ENCODE peak calls at places on chromosome 13, in eight cellular contexts. Y, B, N, Z, P, U, I and G are unnamed samples.

GRCh38 chr13:45205124-45205523 is 4.3 kb upstream of the KCTD4 start:
- DNase-seq in I (no peak), Y (no peak), P (no peak), Z (no peak), N (no peak), B (no peak), U (no peak), G (no peak)

GRCh38 chr13:106034201-106034600 is 501.3 kb downstream of the EFNB2 start:
- DNase-seq in B (no peak), U (no peak), I (no peak), N (no peak), Y (no peak), Z (no peak), P (no peak), G (no peak)

GRCh38 chr13:30915691-30916541 is 9.8 kb downstream of the MEDAG start:
- DNase-seq in Z (no peak), U (no peak), N (no peak), P (no peak), Y (no peak), I (peak; percentile 38), B (no peak), G (no peak)

GRCh38 chr13:110340812-110341444 is 33.8 kb downstream of the COL4A2 start:
- DNase-seq in I (no peak), Z (peak; percentile 88), P (peak; percentile 68), Y (no peak), U (no peak), N (peak; percentile 93), B (peak; percentile 59), G (no peak)

GRCh38 chr13:109924376-109924775 is 138.0 kb upstream of the IRS2 start:
- DNase-seq in Z (no peak), B (no peak), I (no peak), P (no peak), U (no peak), Y (no peak), N (no peak), G (no peak)

GRCh38 chr13:28329395-28330158 is 165.4 kb downstream of the FLT1 start:
- DNase-seq in U (no peak), P (peak; percentile 26), B (peak; percentile 48), Z (no peak), N (peak; percentile 97), Y (no peak), I (no peak), G (no peak)

GRCh38 chr13:40549500-40550094 is 116.8 kb downstream of the FOXO1 start:
- DNase-seq in Y (no peak), B (no peak), I (no peak), N (no peak), P (no peak), U (no peak), Z (no peak), G (no peak)

GRCh38 chr13:21999666-22000065 is 328.8 kb downstream of the FGF9 start:
- DNase-seq in B (no peak), N (no peak), Z (no peak), U (no peak), P (no peak), Y (no peak), I (no peak), G (no peak)

GRCh38 chr13:111518161-111518791 is 197.8 kb downstream of the TEX29 start:
- DNase-seq in I (no peak), N (no peak), Z (no peak), B (no peak), P (no peak), U (no peak), Y (no peak), G (no peak)

GRCh38 chr13:96967248-96967745 is 27.0 kb downstream of the OXGR1 start:
- DNase-seq in P (no peak), Z (no peak), I (no peak), B (no peak), Y (no peak), U (no peak), N (no peak), G (no peak)
- TF ChIP-seq CTCF in P (no peak), Z (no peak), I (no peak), B (no peak), Y (peak; percentile 54), U (no peak), N (peak; percentile 19), G (no peak)

DNA sequence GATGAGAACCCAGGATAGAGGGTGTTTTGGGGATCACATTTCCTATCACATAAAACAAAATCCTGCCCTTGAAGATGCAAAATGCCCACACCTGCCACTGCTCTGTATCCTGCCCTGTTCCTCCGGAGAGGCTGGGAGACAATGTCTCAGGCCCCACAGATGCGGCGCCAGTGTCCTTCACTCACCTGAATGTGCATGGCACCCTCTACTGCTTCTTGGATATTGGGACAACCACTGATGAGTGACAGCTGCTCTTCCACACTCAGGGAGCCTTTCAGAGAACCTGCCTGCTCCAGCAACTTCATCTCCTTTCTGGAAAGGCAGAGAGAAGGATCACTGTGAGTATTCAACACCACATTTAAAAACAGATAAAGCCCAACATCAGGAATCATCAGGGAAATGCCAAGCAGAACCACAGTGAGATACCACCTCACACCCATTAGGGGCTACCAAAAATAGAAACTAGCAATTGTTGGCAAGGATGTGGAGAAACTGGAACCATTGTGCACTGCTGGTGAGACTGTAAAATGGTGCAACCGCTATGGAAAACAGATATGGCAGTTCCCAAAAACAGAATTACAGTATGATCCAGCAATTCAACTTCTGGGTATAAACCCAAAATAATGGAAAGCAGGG is 36.4 kb downstream of the CRYL1 start:
- DNase-seq in B (no peak), I (no peak), U (no peak), Y (peak; percentile 39), P (peak; percentile 43), N (peak; percentile 62), Z (no peak), G (no peak)
- TF ChIP-seq CTCF in B (peak; percentile 39), I (no peak), U (no peak), Y (peak; percentile 84), P (peak; percentile 21), N (peak; percentile 81), Z (peak; percentile 29), G (no peak)

DNA sequence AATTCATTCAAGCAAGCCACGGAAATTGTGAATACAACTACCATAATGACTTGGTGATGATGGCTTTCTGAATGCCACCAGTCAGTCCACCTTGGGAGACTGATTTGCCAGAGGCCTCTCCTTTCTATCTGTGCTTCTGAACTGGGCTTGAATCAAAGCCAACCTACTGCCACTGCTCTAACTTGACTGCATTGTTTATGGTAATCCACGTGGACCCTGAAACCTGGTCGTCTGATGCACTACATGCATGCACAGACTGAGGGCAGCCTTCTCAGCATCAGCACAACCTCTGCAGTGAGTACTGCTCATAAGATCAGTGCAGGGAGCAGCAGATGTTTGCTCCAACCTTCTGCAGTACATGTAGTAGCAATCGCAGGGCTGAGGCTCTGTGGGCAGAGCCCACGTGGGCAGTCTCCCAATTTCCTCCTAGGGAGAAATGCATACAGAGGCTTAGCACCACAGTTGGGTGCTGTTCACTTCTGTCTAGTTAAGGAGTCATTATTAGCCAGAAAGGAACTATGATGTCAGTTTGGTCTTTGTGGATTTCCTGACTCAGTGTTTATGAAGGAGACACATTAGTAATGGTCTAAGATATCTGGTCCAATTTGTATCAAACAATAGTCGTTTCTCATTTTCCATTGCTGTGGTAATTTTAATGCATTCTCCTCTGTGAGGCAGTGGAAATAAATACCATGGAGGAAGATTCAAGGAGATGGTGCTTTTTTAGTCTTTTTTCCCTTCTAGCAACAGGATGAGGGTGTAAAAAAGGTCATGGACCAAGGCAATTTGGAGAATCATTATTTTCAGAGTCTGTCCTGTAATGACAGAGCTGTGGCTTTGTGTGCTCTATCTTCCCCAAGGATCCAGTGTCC is 82.5 kb downstream of the AKAP11 start:
- DNase-seq in U (no peak), B (no peak), Y (no peak), I (no peak), P (no peak), Z (no peak), N (peak; percentile 48), G (no peak)
- TF ChIP-seq CTCF in U (no peak), B (no peak), Y (no peak), I (no peak), P (no peak), Z (no peak), N (no peak), G (no peak)

GRCh38 chr13:29454931-29455481 is 140.5 kb downstream of the SLC7A1 start:
- DNase-seq in P (no peak), B (no peak), Y (no peak), U (no peak), I (no peak), Z (no peak), N (peak; percentile 7), G (no peak)
- TF ChIP-seq CTCF in P (no peak), B (no peak), Y (peak; percentile 46), U (peak; percentile 35), I (no peak), Z (no peak), N (peak; percentile 36), G (peak; percentile 36)

GRCh38 chr13:62123409-62123808 is 707.8 kb upstream of the PCDH20 start:
- DNase-seq in P (no peak), U (no peak), Y (no peak), I (no peak), Z (no peak), B (no peak), N (no peak), G (no peak)

GRCh38 chr13:62125451-62125850 is 709.8 kb upstream of the PCDH20 start:
- DNase-seq in N (no peak), U (no peak), B (no peak), Y (no peak), P (no peak), Z (no peak), I (no peak), G (no peak)

GRCh38 chr13:62122434-62122833 is 706.8 kb upstream of the PCDH20 start:
- DNase-seq in U (no peak), P (no peak), Y (no peak), B (no peak), N (no peak), Z (no peak), I (no peak), G (no peak)

DNA sequence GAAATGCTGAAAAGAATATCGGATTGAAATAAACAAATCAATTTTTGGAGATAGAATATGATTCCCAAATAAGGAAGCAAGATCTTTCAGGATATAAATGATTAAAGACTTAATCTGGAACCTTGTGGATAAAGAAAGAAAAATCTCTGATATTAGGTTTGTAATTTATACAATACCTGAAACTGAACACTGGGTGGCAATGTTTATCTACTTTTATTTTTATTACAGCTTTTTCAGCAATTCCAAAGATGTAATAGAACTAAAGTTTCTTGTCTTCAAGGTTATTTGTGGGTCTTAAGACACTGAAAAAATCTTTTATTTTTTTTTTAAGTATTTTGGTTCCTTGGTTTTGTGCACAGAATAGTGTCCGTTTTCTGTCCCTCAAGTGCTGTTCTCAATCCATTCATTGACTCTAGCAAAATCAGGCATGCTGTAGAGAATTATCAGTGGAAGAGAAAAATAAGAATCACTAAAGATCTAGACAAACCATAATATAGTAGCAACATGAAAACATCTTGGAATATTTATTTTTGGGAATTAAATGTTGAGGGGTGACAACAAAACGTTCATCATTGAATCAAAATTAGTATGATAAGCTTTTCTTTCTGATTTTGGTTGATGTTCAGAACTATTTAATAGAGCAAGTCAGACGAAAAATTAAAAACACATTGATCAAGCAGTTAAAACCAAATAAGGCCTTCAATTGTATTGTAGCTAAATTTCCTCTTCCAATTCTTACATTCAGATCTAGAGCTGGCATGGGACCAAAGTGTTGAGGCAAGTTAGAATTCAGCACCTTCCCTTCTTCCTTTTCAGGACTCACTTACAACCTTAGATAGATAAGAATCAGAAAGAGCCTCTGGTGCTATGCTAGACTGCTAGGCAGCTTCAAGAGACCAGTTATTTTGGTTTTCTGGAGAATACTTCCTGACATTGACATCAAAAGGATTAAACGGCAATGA is 704.4 kb upstream of the PCDH20 start:
- DNase-seq in Y (no peak), B (no peak), Z (no peak), U (no peak), N (peak; percentile 17), P (no peak), I (no peak), G (no peak)
- TF ChIP-seq CTCF in Y (peak; percentile 30), B (no peak), Z (peak; percentile 14), U (peak; percentile 69), N (peak; percentile 42), P (peak; percentile 38), I (peak; percentile 11), G (peak; percentile 38)